ENCODE peak calls at places on chromosomes 12 and 14, in four cellular contexts. One of them, this sample, is unnamed.

GRCh38 chr12:6370576-6370935 is 4.8 kb downstream of the SCNN1A start:
- DNase-seq in mesendoderm: no peak
- DNase-seq in H9: peak
- DNase-seq in H1: no peak
- DNase-seq in this sample: no peak

GRCh38 chr14:54450535-54450934 is 9.4 kb upstream of the CNIH1 start:
- DNase-seq in mesendoderm: no peak
- DNase-seq in H9: no peak
- DNase-seq in H1: no peak
- DNase-seq in this sample: peak

GRCh38 chr14:90061849-90062794 is at the start of gene KCNK13:
- DNase-seq in mesendoderm: peak
- DNase-seq in H9: peak
- DNase-seq in H1: no peak
- DNase-seq in this sample: no peak

GRCh38 chr14:63594455-63595372 is 47.0 kb downstream of the WDR89 start:
- DNase-seq in mesendoderm: no peak
- DNase-seq in H9: no peak
- DNase-seq in H1: no peak
- DNase-seq in this sample: no peak

GRCh38 chr12:13187399-13187798 is 9.1 kb upstream of the EMP1 start:
- DNase-seq in mesendoderm: no peak
- DNase-seq in H9: no peak
- DNase-seq in H1: no peak
- DNase-seq in this sample: peak

GRCh38 chr12:25434493-25434892 is 118.6 kb downstream of the LMNTD1 start:
- DNase-seq in mesendoderm: peak
- DNase-seq in H9: no peak
- DNase-seq in H1: no peak
- DNase-seq in this sample: no peak

GRCh38 chr14:57277062-57277461 is 8.3 kb downstream of the AP5M1 start:
- DNase-seq in mesendoderm: no peak
- DNase-seq in H9: no peak
- DNase-seq in H1: no peak
- DNase-seq in this sample: no peak

GRCh38 chr14:55794655-55795583 is 214.9 kb downstream of the KTN1 start:
- DNase-seq in mesendoderm: peak
- DNase-seq in H9: no peak
- DNase-seq in H1: no peak
- DNase-seq in this sample: peak

GRCh38 chr14:68495101-68495637 is 297.7 kb downstream of the ZFP36L1 start:
- DNase-seq in mesendoderm: no peak
- DNase-seq in H9: no peak
- DNase-seq in H1: no peak
- DNase-seq in this sample: no peak

GRCh38 chr14:53389207-53389606 is 236.1 kb upstream of the DDHD1 start:
- DNase-seq in mesendoderm: no peak
- DNase-seq in H9: no peak
- DNase-seq in H1: no peak
- DNase-seq in this sample: peak

GRCh38 chr12:85627584-85627983 is 208.6 kb downstream of the RASSF9 start:
- DNase-seq in mesendoderm: no peak
- DNase-seq in H9: no peak
- DNase-seq in H1: no peak
- DNase-seq in this sample: peak

GRCh38 chr14:41285193-41285748 is 321.4 kb upstream of the LRFN5 start:
- DNase-seq in mesendoderm: peak
- DNase-seq in H9: no peak
- DNase-seq in H1: no peak
- DNase-seq in this sample: peak

GRCh38 chr14:34368971-34369665 is 92.9 kb downstream of the SPTSSA start:
- DNase-seq in mesendoderm: no peak
- DNase-seq in H9: no peak
- DNase-seq in H1: no peak
- DNase-seq in this sample: no peak

GRCh38 chr14:74429221-74429691 is 3.2 kb upstream of the SYNDIG1L start:
- DNase-seq in mesendoderm: peak
- DNase-seq in H9: peak
- DNase-seq in H1: peak
- DNase-seq in this sample: no peak

GRCh38 chr14:95490727-95491451 is 25.6 kb downstream of the SYNE3 start:
- DNase-seq in mesendoderm: no peak
- DNase-seq in H9: no peak
- DNase-seq in H1: no peak
- DNase-seq in this sample: no peak

GRCh38 chr14:23056257-23056955 is 914 bp downstream of the CDH24 start:
- DNase-seq in mesendoderm: peak
- DNase-seq in H9: peak
- DNase-seq in H1: no peak
- DNase-seq in this sample: peak

GRCh38 chr14:56207626-56208297 is 89.6 kb downstream of the PELI2 start:
- DNase-seq in mesendoderm: no peak
- DNase-seq in H9: no peak
- DNase-seq in H1: no peak
- DNase-seq in this sample: peak

GRCh38 chr12:20006856-20007255 is 361.5 kb upstream of the PDE3A start:
- DNase-seq in mesendoderm: no peak
- DNase-seq in H9: no peak
- DNase-seq in H1: no peak
- DNase-seq in this sample: no peak

GRCh38 chr12:24853588-24853987 is 95.3 kb downstream of the BCAT1 start:
- DNase-seq in mesendoderm: no peak
- DNase-seq in H9: no peak
- DNase-seq in H1: no peak
- DNase-seq in this sample: peak

GRCh38 chr14:24784981-24785380 is 151.0 kb upstream of the GZMB start:
- DNase-seq in mesendoderm: no peak
- DNase-seq in H9: no peak
- DNase-seq in H1: no peak
- DNase-seq in this sample: no peak

GRCh38 chr14:22829661-22830328 is at the start of gene MRPL52:
- DNase-seq in mesendoderm: peak
- DNase-seq in H9: peak
- DNase-seq in H1: no peak
- DNase-seq in this sample: peak

GRCh38 chr12:19200261-19200660 is 70.7 kb downstream of the PLEKHA5 start:
- DNase-seq in mesendoderm: no peak
- DNase-seq in H9: no peak
- DNase-seq in H1: no peak
- DNase-seq in this sample: peak

GRCh38 chr14:58796201-58796600 is 158.4 kb downstream of the DACT1 start:
- DNase-seq in mesendoderm: no peak
- DNase-seq in H9: no peak
- DNase-seq in H1: no peak
- DNase-seq in this sample: no peak

GRCh38 chr12:7101047-7101693 is 7.8 kb downstream of the C1RL start:
- DNase-seq in mesendoderm: no peak
- DNase-seq in H9: no peak
- DNase-seq in H1: no peak
- DNase-seq in this sample: peak

GRCh38 chr14:38291681-38292459 is 36.0 kb upstream of the CLEC14A start:
- DNase-seq in mesendoderm: no peak
- DNase-seq in H9: no peak
- DNase-seq in H1: no peak
- DNase-seq in this sample: peak

GRCh38 chr12:15722951-15723350 is 66.2 kb downstream of the EPS8 start:
- DNase-seq in mesendoderm: no peak
- DNase-seq in H9: no peak
- DNase-seq in H1: no peak
- DNase-seq in this sample: no peak
- H3K56ac ChIP-seq in mesendoderm: no peak
- H3K56ac ChIP-seq in H9: no peak
- H3K56ac ChIP-seq in H1: no peak
- H3K56ac ChIP-seq in this sample: no peak

GRCh38 chr14:104935026-104935650 is 10.5 kb downstream of the PLD4 start:
- DNase-seq in mesendoderm: no peak
- DNase-seq in H9: no peak
- DNase-seq in H1: no peak
- DNase-seq in this sample: no peak

GRCh38 chr14:104937161-104937560 is 12.5 kb downstream of the PLD4 start:
- DNase-seq in mesendoderm: no peak
- DNase-seq in H9: no peak
- DNase-seq in H1: no peak
- DNase-seq in this sample: no peak

GRCh38 chr14:104937694-104938365 is 13.2 kb downstream of the PLD4 start:
- DNase-seq in mesendoderm: no peak
- DNase-seq in H9: no peak
- DNase-seq in H1: no peak
- DNase-seq in this sample: no peak

GRCh38 chr14:104935955-104936354 is 11.3 kb downstream of the PLD4 start:
- DNase-seq in mesendoderm: no peak
- DNase-seq in H9: no peak
- DNase-seq in H1: no peak
- DNase-seq in this sample: no peak

DNA sequence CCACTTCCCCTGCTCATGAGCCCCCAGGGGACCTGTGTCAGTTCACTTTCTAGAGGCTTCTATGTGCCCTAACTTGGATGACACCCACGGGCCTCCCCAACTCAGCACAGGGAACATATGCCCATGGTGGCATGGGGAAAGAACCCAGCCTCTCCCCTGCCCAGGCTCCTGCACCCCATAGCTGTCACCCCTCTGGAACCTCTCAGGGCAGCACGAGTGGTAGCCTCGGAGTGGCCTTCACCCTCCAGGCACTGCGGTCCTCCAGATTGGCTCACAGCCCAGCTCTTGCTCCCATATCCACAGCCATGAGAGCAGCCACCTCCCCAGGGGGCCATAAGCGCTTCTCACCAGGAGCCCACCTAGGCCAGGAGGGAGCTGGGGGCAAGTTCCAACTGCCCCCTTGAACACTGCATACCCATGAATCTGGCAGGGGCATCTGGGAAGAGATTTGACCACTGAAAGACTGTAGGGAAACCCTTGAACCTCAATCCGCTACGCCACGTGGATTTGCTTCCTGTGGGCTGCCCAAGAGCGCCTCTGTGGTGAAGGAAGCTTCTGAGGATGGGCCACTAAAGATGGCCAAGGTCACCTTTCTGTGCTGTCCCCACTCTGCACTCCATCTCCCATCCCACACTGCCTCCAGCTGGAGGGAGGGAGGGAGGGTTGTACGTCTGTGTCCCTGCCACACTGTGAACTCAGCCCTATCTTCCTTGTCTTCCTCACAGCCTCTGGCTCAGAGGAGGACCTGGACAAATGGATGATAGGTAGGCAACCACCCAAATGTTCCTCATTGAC is 11.9 kb downstream of the PLD4 start:
- DNase-seq in mesendoderm: no peak
- DNase-seq in H9: no peak
- DNase-seq in H1: no peak
- DNase-seq in this sample: no peak
- H3K56ac ChIP-seq in mesendoderm: no peak
- H3K56ac ChIP-seq in H9: no peak
- H3K56ac ChIP-seq in H1: no peak
- H3K56ac ChIP-seq in this sample: no peak

DNA sequence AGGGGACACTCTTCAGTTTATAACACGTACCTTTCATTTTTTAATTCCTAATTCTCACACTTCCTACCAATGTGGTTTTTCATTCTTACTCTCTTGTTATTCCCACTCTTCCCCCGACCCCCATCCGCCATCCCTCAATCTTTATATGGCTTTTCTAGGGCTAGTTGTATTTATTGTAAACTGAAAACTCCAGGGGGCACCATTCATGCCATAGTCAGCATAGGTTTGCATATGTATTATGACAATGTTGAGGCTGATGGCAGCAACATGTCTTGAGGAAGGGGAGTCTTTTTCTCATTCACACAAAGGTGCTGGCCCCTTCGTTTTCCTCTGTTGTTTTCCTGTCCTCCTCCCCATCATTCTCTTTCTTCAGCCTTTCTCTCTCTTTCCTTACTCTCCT is 27.7 kb upstream of the LTA4H start:
- DNase-seq in mesendoderm: no peak
- DNase-seq in H9: no peak
- DNase-seq in H1: no peak
- DNase-seq in this sample: peak
- H3K56ac ChIP-seq in mesendoderm: no peak
- H3K56ac ChIP-seq in H9: no peak
- H3K56ac ChIP-seq in H1: no peak
- H3K56ac ChIP-seq in this sample: no peak

DNA sequence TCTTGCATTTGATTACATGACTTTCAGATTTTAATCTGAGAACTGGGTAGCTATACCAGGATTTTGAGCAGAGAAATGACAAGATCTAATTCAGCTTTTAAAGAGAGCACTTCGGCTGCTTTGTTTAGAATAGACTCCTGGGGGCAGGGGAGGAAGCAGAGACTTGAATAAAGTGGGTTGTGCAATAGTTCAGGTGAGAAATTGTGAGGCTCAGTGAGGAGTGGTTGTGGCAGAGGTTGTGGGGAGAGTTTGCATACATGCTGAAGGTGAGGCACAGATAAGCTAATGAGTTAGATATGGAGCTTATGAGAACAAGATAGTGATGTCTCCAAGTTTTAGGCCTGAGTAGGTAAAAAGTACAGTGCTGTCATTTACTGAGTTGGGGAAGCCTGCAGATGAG is 281.4 kb downstream of the FLRT2 start:
- DNase-seq in mesendoderm: peak
- DNase-seq in H9: no peak
- DNase-seq in H1: no peak
- DNase-seq in this sample: no peak
- H3K56ac ChIP-seq in mesendoderm: peak
- H3K56ac ChIP-seq in H9: no peak
- H3K56ac ChIP-seq in H1: no peak
- H3K56ac ChIP-seq in this sample: no peak

GRCh38 chr14:104794641-104795467 is 694 bp downstream of the AKT1 start:
- DNase-seq in mesendoderm: peak
- DNase-seq in H9: peak
- DNase-seq in H1: no peak
- DNase-seq in this sample: peak
- H3K56ac ChIP-seq in mesendoderm: peak
- H3K56ac ChIP-seq in H9: no peak
- H3K56ac ChIP-seq in H1: no peak
- H3K56ac ChIP-seq in this sample: peak

DNA sequence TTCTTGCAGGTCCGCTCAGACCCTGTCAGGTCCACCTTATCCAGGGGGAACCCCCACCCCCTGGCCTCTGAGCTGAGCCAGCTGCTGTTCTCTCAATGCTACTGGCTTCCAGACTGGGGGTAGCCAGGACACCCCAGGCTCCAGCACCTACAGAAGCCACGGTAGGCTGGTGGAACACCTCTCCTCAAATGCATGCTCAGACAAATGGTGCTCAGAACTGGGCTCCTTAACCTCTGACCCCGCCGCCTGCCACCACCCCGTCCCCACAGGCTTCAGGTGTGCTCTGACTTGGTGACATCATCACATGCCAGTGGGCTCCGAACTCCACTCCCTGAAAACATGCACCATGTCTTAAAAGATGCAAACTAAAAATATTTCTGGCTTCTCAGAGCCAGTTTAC is 54.4 kb downstream of the BCL11B start:
- DNase-seq in mesendoderm: no peak
- DNase-seq in H9: no peak
- DNase-seq in H1: no peak
- DNase-seq in this sample: no peak
- H3K56ac ChIP-seq in mesendoderm: no peak
- H3K56ac ChIP-seq in H9: no peak
- H3K56ac ChIP-seq in H1: no peak
- H3K56ac ChIP-seq in this sample: no peak